ENCODE peak calls at places on chromosomes 7 and 10, in five cellular contexts. One of them, this sample, is unnamed. For H3K4me1 and H3K27me3, the result is how much of the 10 kb centered on the place peaks cover.

GRCh38 chr10:130021373-130021950 is 57.4 kb upstream of the EBF3 start:
- DNase-seq in CD8-positive, alpha-beta memory T cell: no peak
- DNase-seq in GM23248: peak
- DNase-seq in HCT116: no peak
- DNase-seq in NT2/D1: no peak
- DNase-seq in this sample: no peak

GRCh38 chr10:65030263-65030662 is 1509.1 kb downstream of the REEP3 start:
- DNase-seq in CD8-positive, alpha-beta memory T cell: no peak
- DNase-seq in NT2/D1: no peak
- DNase-seq in HCT116: no peak
- DNase-seq in GM23248: no peak
- DNase-seq in this sample: no peak

GRCh38 chr10:20415684-20416083 is 481.4 kb downstream of the NEBL start:
- DNase-seq in HCT116: no peak
- DNase-seq in CD8-positive, alpha-beta memory T cell: no peak
- DNase-seq in NT2/D1: no peak
- DNase-seq in GM23248: no peak
- DNase-seq in this sample: no peak

GRCh38 chr10:128147669-128148068 is 21.4 kb upstream of the MKI67 start:
- DNase-seq in NT2/D1: no peak
- DNase-seq in GM23248: peak
- DNase-seq in CD8-positive, alpha-beta memory T cell: no peak
- DNase-seq in HCT116: no peak
- DNase-seq in this sample: no peak

GRCh38 chr7:78607099-78607498 is 808.5 kb downstream of the PHTF2 start:
- DNase-seq in NT2/D1: peak
- DNase-seq in HCT116: no peak
- DNase-seq in CD8-positive, alpha-beta memory T cell: no peak
- DNase-seq in GM23248: peak
- DNase-seq in this sample: no peak

GRCh38 chr10:61781969-61782403 is 119.3 kb downstream of the CABCOCO1 start:
- DNase-seq in HCT116: no peak
- DNase-seq in NT2/D1: no peak
- DNase-seq in CD8-positive, alpha-beta memory T cell: no peak
- DNase-seq in GM23248: peak
- DNase-seq in this sample: no peak

GRCh38 chr10:88281592-88282268 is 301.4 kb downstream of the RNLS start:
- DNase-seq in GM23248: peak
- DNase-seq in CD8-positive, alpha-beta memory T cell: no peak
- DNase-seq in HCT116: no peak
- DNase-seq in NT2/D1: no peak
- DNase-seq in this sample: no peak

GRCh38 chr10:1379601-1380000 is 323.4 kb downstream of the WDR37 start:
- DNase-seq in GM23248: no peak
- DNase-seq in CD8-positive, alpha-beta memory T cell: no peak
- DNase-seq in NT2/D1: no peak
- DNase-seq in HCT116: no peak
- DNase-seq in this sample: no peak

GRCh38 chr7:50673096-50673495 is 107.9 kb upstream of the DDC start:
- DNase-seq in CD8-positive, alpha-beta memory T cell: no peak
- DNase-seq in NT2/D1: no peak
- DNase-seq in GM23248: no peak
- DNase-seq in HCT116: no peak
- DNase-seq in this sample: no peak

GRCh38 chr7:69596723-69597277 is 1.5 kb upstream of the AUTS2 start:
- DNase-seq in HCT116: no peak
- DNase-seq in CD8-positive, alpha-beta memory T cell: no peak
- DNase-seq in GM23248: peak
- DNase-seq in NT2/D1: no peak
- DNase-seq in this sample: no peak

GRCh38 chr7:38369816-38370493 is 96.5 kb upstream of the TARP start:
- DNase-seq in GM23248: peak
- DNase-seq in CD8-positive, alpha-beta memory T cell: peak
- DNase-seq in NT2/D1: peak
- DNase-seq in HCT116: peak
- DNase-seq in this sample: peak

GRCh38 chr7:1916621-1916970 is 246.5 kb downstream of the ELFN1 start:
- DNase-seq in HCT116: no peak
- DNase-seq in NT2/D1: no peak
- DNase-seq in CD8-positive, alpha-beta memory T cell: no peak
- DNase-seq in GM23248: no peak
- DNase-seq in this sample: no peak

GRCh38 chr7:1666251-1666778 is 3.8 kb upstream of the ELFN1 start:
- DNase-seq in CD8-positive, alpha-beta memory T cell: no peak
- DNase-seq in NT2/D1: no peak
- DNase-seq in GM23248: peak
- DNase-seq in HCT116: no peak
- DNase-seq in this sample: no peak

GRCh38 chr7:116500071-116500853 is 724 bp downstream of the CAV2 start:
- DNase-seq in NT2/D1: no peak
- DNase-seq in CD8-positive, alpha-beta memory T cell: no peak
- DNase-seq in GM23248: peak
- DNase-seq in HCT116: no peak
- DNase-seq in this sample: no peak

GRCh38 chr7:127245582-127245981 is 7.2 kb downstream of the GRM8 start:
- DNase-seq in GM23248: no peak
- DNase-seq in NT2/D1: no peak
- DNase-seq in CD8-positive, alpha-beta memory T cell: no peak
- DNase-seq in HCT116: no peak
- DNase-seq in this sample: no peak

GRCh38 chr7:2802504-2803341 is 41.4 kb downstream of the GNA12 start:
- DNase-seq in GM23248: peak
- DNase-seq in HCT116: no peak
- DNase-seq in CD8-positive, alpha-beta memory T cell: no peak
- DNase-seq in NT2/D1: no peak
- DNase-seq in this sample: no peak

GRCh38 chr10:70494966-70495365 is 16.4 kb downstream of the PALD1 start:
- DNase-seq in GM23248: no peak
- DNase-seq in HCT116: no peak
- DNase-seq in CD8-positive, alpha-beta memory T cell: no peak
- DNase-seq in NT2/D1: no peak
- DNase-seq in this sample: no peak

GRCh38 chr10:70493660-70494234 is 15.2 kb downstream of the PALD1 start:
- DNase-seq in CD8-positive, alpha-beta memory T cell: no peak
- DNase-seq in NT2/D1: peak
- DNase-seq in HCT116: no peak
- DNase-seq in GM23248: no peak
- DNase-seq in this sample: no peak

GRCh38 chr10:70495691-70496261 is 17.2 kb downstream of the PALD1 start:
- DNase-seq in HCT116: no peak
- DNase-seq in GM23248: no peak
- DNase-seq in NT2/D1: no peak
- DNase-seq in CD8-positive, alpha-beta memory T cell: no peak
- DNase-seq in this sample: no peak

GRCh38 chr10:70492786-70493659 is 14.5 kb downstream of the PALD1 start:
- DNase-seq in CD8-positive, alpha-beta memory T cell: no peak
- DNase-seq in GM23248: peak
- DNase-seq in HCT116: no peak
- DNase-seq in NT2/D1: no peak
- DNase-seq in this sample: no peak

GRCh38 chr10:70494536-70494935 is 16.0 kb downstream of the PALD1 start:
- DNase-seq in CD8-positive, alpha-beta memory T cell: no peak
- DNase-seq in GM23248: peak
- DNase-seq in NT2/D1: no peak
- DNase-seq in HCT116: no peak
- DNase-seq in this sample: no peak
- H3K4me1 ChIP-seq in CD8-positive, alpha-beta memory T cell: under half
- H3K4me1 ChIP-seq in GM23248: under half
- H3K4me1 ChIP-seq in NT2/D1: under half
- H3K4me1 ChIP-seq in HCT116: under half
- H3K4me1 ChIP-seq in this sample: under half

GRCh38 chr7:155536451-155536850 is 9.9 kb downstream of the CNPY1 start:
- DNase-seq in NT2/D1: no peak
- DNase-seq in CD8-positive, alpha-beta memory T cell: no peak
- DNase-seq in GM23248: no peak
- DNase-seq in HCT116: no peak
- DNase-seq in this sample: no peak

GRCh38 chr7:155534691-155535090 is 11.7 kb downstream of the CNPY1 start:
- DNase-seq in CD8-positive, alpha-beta memory T cell: no peak
- DNase-seq in HCT116: no peak
- DNase-seq in GM23248: no peak
- DNase-seq in NT2/D1: no peak
- DNase-seq in this sample: no peak

GRCh38 chr7:155540553-155540952 is 5.8 kb downstream of the CNPY1 start:
- DNase-seq in NT2/D1: no peak
- DNase-seq in HCT116: no peak
- DNase-seq in GM23248: no peak
- DNase-seq in CD8-positive, alpha-beta memory T cell: no peak
- DNase-seq in this sample: no peak

GRCh38 chr7:155542276-155542675 is 4.1 kb downstream of the CNPY1 start:
- DNase-seq in GM23248: no peak
- DNase-seq in HCT116: no peak
- DNase-seq in NT2/D1: no peak
- DNase-seq in CD8-positive, alpha-beta memory T cell: no peak
- DNase-seq in this sample: no peak

DNA sequence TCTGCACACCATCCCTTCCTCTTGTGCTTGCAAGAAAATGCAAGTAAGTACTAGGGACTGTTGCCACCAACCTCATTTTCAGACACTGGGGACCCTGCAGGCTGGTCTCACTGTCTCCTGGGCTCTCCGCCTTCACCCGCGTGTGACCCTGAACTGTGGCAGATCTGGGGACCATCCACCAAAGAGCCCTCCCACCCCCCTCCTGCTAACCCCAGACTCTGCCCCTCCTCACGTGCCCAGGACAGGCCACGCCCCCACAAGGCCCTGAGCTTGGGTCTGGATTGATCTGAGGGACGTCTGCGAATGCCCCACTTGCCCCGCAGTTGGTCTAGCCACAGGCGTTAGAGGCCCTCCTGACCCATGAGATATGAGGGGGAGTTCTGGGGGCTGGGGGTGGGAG is 8.1 kb downstream of the CNPY1 start:
- DNase-seq in HCT116: no peak
- DNase-seq in CD8-positive, alpha-beta memory T cell: no peak
- DNase-seq in GM23248: no peak
- DNase-seq in NT2/D1: no peak
- DNase-seq in this sample: no peak
- H3K27me3 ChIP-seq in HCT116: under half
- H3K27me3 ChIP-seq in CD8-positive, alpha-beta memory T cell: under half
- H3K27me3 ChIP-seq in GM23248: under half
- H3K27me3 ChIP-seq in NT2/D1: under half
- H3K27me3 ChIP-seq in this sample: under half

DNA sequence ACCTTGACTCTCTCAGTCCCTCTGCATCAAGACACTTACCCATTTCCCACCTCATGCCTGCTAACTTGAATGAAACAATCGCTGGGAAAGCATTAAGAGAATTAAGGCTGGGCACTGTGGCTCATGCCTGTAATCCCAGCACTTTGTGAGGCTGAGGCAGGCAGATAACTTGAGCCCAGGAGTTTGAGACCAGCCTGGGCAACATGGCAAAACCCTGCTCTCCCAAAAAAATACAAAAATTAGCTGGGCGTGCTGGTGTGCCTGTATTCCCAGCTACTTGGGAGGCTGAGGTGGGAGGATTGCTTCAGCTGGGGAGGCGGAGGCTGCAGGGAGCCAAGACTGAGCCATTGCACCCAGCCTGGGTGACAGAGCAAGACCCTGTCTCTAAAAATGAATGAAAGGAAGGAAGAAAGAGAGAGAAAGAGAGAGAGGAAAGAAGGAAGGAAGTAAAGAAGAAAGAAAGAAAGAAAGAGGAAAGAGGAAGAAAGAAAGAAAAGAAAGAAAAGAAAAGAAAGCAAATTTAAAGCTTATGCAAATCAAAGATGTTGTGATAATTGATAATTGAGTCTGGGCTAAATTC is 646 bp downstream of the SERPINE1 start:
- DNase-seq in NT2/D1: no peak
- DNase-seq in CD8-positive, alpha-beta memory T cell: no peak
- DNase-seq in HCT116: no peak
- DNase-seq in GM23248: peak
- DNase-seq in this sample: no peak
- H3K4me3 ChIP-seq in NT2/D1: peak
- H3K4me3 ChIP-seq in CD8-positive, alpha-beta memory T cell: no peak
- H3K4me3 ChIP-seq in HCT116: peak
- H3K4me3 ChIP-seq in GM23248: peak
- H3K4me3 ChIP-seq in this sample: no peak

GRCh38 chr10:6843477-6843876 is 263.4 kb upstream of the PRKCQ start:
- DNase-seq in GM23248: no peak
- DNase-seq in NT2/D1: no peak
- DNase-seq in CD8-positive, alpha-beta memory T cell: no peak
- DNase-seq in HCT116: no peak
- DNase-seq in this sample: no peak
- H3K4me1 ChIP-seq in GM23248: under half
- H3K4me1 ChIP-seq in NT2/D1: under half
- H3K4me1 ChIP-seq in CD8-positive, alpha-beta memory T cell: under half
- H3K4me1 ChIP-seq in HCT116: under half
- H3K4me1 ChIP-seq in this sample: under half

DNA sequence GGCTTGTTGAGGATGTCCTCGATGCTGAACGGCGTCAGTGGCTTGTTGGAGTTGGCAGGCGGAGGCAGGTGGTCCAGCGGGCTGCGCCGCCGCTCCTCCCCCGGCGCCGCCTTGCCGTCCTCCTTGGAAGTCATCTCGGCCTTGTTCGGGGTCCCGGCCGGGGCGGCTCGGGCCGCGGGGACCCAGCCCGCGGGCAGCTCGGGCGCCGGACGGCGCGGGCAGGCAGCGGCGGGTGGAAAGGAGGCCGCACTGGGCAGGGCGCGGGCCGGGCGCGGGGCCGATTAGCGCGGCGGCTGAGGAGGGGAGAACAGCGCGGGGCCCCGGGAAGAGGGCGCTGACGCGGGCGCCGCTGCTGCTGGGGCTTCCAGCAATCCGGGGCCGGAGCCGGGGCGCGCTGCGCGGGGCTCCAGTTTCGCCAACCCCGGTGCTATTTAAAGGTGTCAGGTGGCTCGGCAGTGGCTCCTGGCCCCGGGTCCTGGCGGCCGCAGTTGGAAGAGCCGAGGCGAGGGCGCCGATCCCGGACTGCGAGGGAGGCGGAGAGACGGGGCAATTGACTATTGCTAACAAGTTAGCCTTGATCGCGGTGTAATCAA is 485 bp downstream of the LBX1 start:
- DNase-seq in CD8-positive, alpha-beta memory T cell: no peak
- DNase-seq in HCT116: no peak
- DNase-seq in NT2/D1: no peak
- DNase-seq in GM23248: peak
- DNase-seq in this sample: no peak
- H3K27me3 ChIP-seq in CD8-positive, alpha-beta memory T cell: half or more
- H3K27me3 ChIP-seq in HCT116: under half
- H3K27me3 ChIP-seq in NT2/D1: half or more
- H3K27me3 ChIP-seq in GM23248: half or more
- H3K27me3 ChIP-seq in this sample: half or more